ENCODE peak calls at places on chromosomes 1 and 21, in six cellular contexts. T is IMR-90, Q is A549, M is AG04450, U is GM06990, F is keratinocyte. Z is an unnamed sample.

GRCh38 chr1:202967684-202968281 is 726 bp upstream of the CYB5R1 start:
- DNase-seq in F (no peak), U (no peak), M (no peak), T (no peak), Q (no peak), Z (no peak)

GRCh38 chr21:14600569-14601308 is 54.6 kb upstream of the SAMSN1 start:
- DNase-seq in M (no peak), U (no peak), Q (no peak), F (no peak), T (no peak), Z (no peak)

GRCh38 chr21:45509566-45510465 is 32.4 kb downstream of the SLC19A1 start:
- DNase-seq in Q (no peak), U (no peak), F (no peak), T (no peak), M (no peak), Z (no peak)

GRCh38 chr1:231663211-231663792 is 36.7 kb downstream of the DISC1 start:
- DNase-seq in F (no peak), T (peak), Q (no peak), U (no peak), M (no peak), Z (no peak)

GRCh38 chr1:218426343-218426657 is 81.2 kb downstream of the TGFB2 start:
- DNase-seq in T (peak), M (no peak), Q (peak), F (no peak), U (no peak), Z (no peak)

GRCh38 chr1:93710499-93710898 is 28.9 kb upstream of the BCAR3 start:
- DNase-seq in U (no peak), M (no peak), Q (no peak), T (no peak), F (no peak), Z (no peak)

GRCh38 chr1:170668301-170668789 is 4.4 kb downstream of the PRRX1 start:
- DNase-seq in M (no peak), U (no peak), T (no peak), F (no peak), Q (no peak), Z (no peak)

GRCh38 chr21:36980280-36981048 is 14.0 kb upstream of the HLCS start:
- DNase-seq in M (no peak), F (no peak), U (peak), T (no peak), Q (no peak), Z (no peak)

GRCh38 chr1:213914351-213914750 is 73.4 kb upstream of the PROX1 start:
- DNase-seq in M (no peak), F (no peak), Q (no peak), T (no peak), U (no peak), Z (no peak)

GRCh38 chr1:190320952-190321351 is 156.7 kb downstream of the BRINP3 start:
- DNase-seq in M (peak), Q (peak), U (no peak), F (no peak), T (peak), Z (no peak)
- TF ChIP-seq CTCF in M (peak), Q (peak), U (no peak), F (no peak), T (peak), Z (peak)

GRCh38 chr1:29384496-29385015 is 148.2 kb downstream of the PTPRU start:
- DNase-seq in M (no peak), F (no peak), T (no peak), U (no peak), Q (no peak), Z (no peak)
- TF ChIP-seq CTCF in M (no peak), F (no peak), T (no peak), U (no peak), Q (no peak), Z (no peak)

GRCh38 chr1:119225831-119226230 is 85.4 kb upstream of the WARS2 start:
- DNase-seq in F (no peak), U (no peak), Q (no peak), T (no peak), M (no peak), Z (no peak)
- TF ChIP-seq CTCF in F (peak), U (peak), Q (no peak), T (no peak), M (no peak), Z (no peak)

GRCh38 chr1:208808301-208808700 is 564.1 kb upstream of the PLXNA2 start:
- DNase-seq in F (peak), Q (no peak), T (no peak), M (no peak), U (no peak), Z (no peak)
- TF ChIP-seq CTCF in F (no peak), Q (no peak), T (no peak), M (no peak), U (no peak), Z (no peak)

GRCh38 chr1:228799929-228800328 is 64.7 kb downstream of the RHOU start:
- DNase-seq in T (no peak), F (no peak), M (no peak), Q (no peak), U (no peak), Z (no peak)
- TF ChIP-seq CTCF in T (no peak), F (no peak), M (no peak), Q (no peak), U (no peak), Z (no peak)

Z was measured in neural crest cell.